ENCODE peak calls at places on chromosomes 4 and X, in six cellular contexts. L is neural crest cell; X is T-helper 17 cell; N is CD4-positive, alpha-beta T cell; K is activated effector memory CD4-positive, alpha-beta T cell treated with Interleukin-2 at 50 U/mL for 16 hours; A is uterus. D is an unnamed sample.

GRCh38 chr4:81405900-81406401 is 65.8 kb downstream of the RASGEF1B start:
- DNase-seq in X (no peak), N (no peak), K (no peak), L (peak), A (peak), D (peak)

GRCh38 chr4:123616970-123617392 is 220.4 kb downstream of the SPRY1 start:
- DNase-seq in K (no peak), X (peak), N (peak), L (peak), A (peak), D (peak)

GRCh38 chrX:10450959-10451355 is 169.4 kb downstream of the MID1 start:
- DNase-seq in N (no peak), A (no peak), K (no peak), X (no peak), L (no peak), D (no peak)

GRCh38 chr4:123417813-123418212 is 21.2 kb downstream of the SPRY1 start:
- DNase-seq in L (no peak), X (no peak), A (no peak), N (no peak), K (no peak), D (no peak)

GRCh38 chrX:50615570-50616158 is 145.0 kb upstream of the DGKK start:
- DNase-seq in L (no peak), K (no peak), A (no peak), N (no peak), X (no peak), D (no peak)

GRCh38 chr4:68466751-68467150 is 19.5 kb downstream of the TMPRSS11E start:
- DNase-seq in A (no peak), N (no peak), L (no peak), X (no peak), K (no peak), D (no peak)

GRCh38 chrX:38175140-38175539 is 45.5 kb downstream of the SRPX start:
- DNase-seq in K (no peak), L (peak), A (no peak), N (no peak), X (no peak), D (peak)

GRCh38 chr4:85761803-85762202 is 286.9 kb downstream of the ARHGAP24 start:
- DNase-seq in N (no peak), K (no peak), L (no peak), X (no peak), A (no peak), D (no peak)

GRCh38 chr4:10008208-10009005 is 12.9 kb downstream of the SLC2A9 start:
- DNase-seq in N (no peak), X (no peak), K (no peak), L (no peak), A (no peak), D (no peak)

GRCh38 chr4:78566834-78567501 is 15.4 kb downstream of the ANXA3 start:
- DNase-seq in X (no peak), A (no peak), N (no peak), L (no peak), K (no peak), D (no peak)

GRCh38 chr4:184472540-184473264 is 1.6 kb downstream of the IRF2 start:
- DNase-seq in N (no peak), K (peak), X (peak), L (peak), A (peak), D (no peak)

GRCh38 chr4:81565137-81565870 is 93.6 kb upstream of the RASGEF1B start:
- DNase-seq in N (no peak), A (peak), X (no peak), K (no peak), L (peak), D (no peak)

GRCh38 chr4:33494150-33494549 is 2750.2 kb downstream of the ARAP2 start:
- DNase-seq in N (no peak), K (no peak), A (no peak), X (no peak), L (no peak), D (no peak)

GRCh38 chr4:167020410-167020809 is 213.9 kb downstream of the SPOCK3 start:
- DNase-seq in K (no peak), N (no peak), A (no peak), L (no peak), X (no peak), D (no peak)

GRCh38 chr4:151418385-151418784 is 9.4 kb downstream of the FHIP1A start:
- DNase-seq in K (no peak), L (no peak), A (no peak), N (no peak), X (no peak), D (no peak)

GRCh38 chr4:174490356-174490969 is 31.8 kb downstream of the HPGD start:
- DNase-seq in L (no peak), A (no peak), K (no peak), X (no peak), N (no peak), D (no peak)

GRCh38 chrX:318739-319578 is at the start of gene GTPBP6:
- DNase-seq in A (peak), X (peak), N (peak), L (peak), K (peak), D (peak)

GRCh38 chr4:153151535-153152452 is 52.4 kb upstream of the TRIM2 start:
- DNase-seq in A (peak), N (no peak), X (peak), L (peak), K (no peak), D (no peak)

GRCh38 chrX:18210470-18210869 is 10.2 kb downstream of the BEND2 start:
- DNase-seq in L (no peak), K (no peak), X (no peak), N (no peak), A (no peak), D (no peak)

GRCh38 chr4:172962564-172963353 is 205.9 kb upstream of the GALNT7 start:
- DNase-seq in L (no peak), A (peak), K (no peak), N (no peak), X (no peak), D (no peak)

GRCh38 chr4:8112036-8112576 is 46.5 kb downstream of the ABLIM2 start:
- DNase-seq in X (no peak), L (no peak), N (no peak), K (no peak), A (no peak), D (no peak)

GRCh38 chr4:2289955-2290333 is 28.0 kb upstream of the MXD4 start:
- DNase-seq in X (no peak), A (no peak), K (no peak), N (no peak), L (no peak), D (no peak)

D was measured in NT2/D1.